ENCODE peak calls at places on chromosome 12, in four cellular contexts. Y is transverse colon, F is IMR-90, I is fibroblast of lung. Z is an unnamed sample.

GRCh38 chr12:24903305-24904088 is 45.4 kb downstream of the BCAT1 start:
- DNase-seq in Y (no peak), F (no peak), I (peak; percentile 59), Z (no peak)

GRCh38 chr12:23099104-23099503 is 474.1 kb downstream of the ETNK1 start:
- DNase-seq in Y (no peak), F (no peak), I (no peak), Z (no peak)

GRCh38 chr12:19894049-19894448 is 454.8 kb downstream of the AEBP2 start:
- DNase-seq in Y (no peak), F (peak; percentile 31), I (peak; percentile 21), Z (no peak)

GRCh38 chr12:92431146-92431545 is 271.6 kb upstream of the PLEKHG7 start:
- DNase-seq in Y (peak; percentile 32), F (no peak), I (no peak), Z (no peak)

GRCh38 chr12:4307593-4308333 is 13.2 kb upstream of the TIGAR start:
- DNase-seq in Y (peak; percentile 80), F (peak; percentile 79), I (peak; percentile 82), Z (peak; percentile 57)

GRCh38 chr12:4849946-4850345 is 59.8 kb upstream of the KCNA1 start:
- DNase-seq in Y (no peak), F (no peak), I (no peak), Z (no peak)

GRCh38 chr12:80187660-80188090 is 88.3 kb downstream of the OTOGL start:
- DNase-seq in Y (no peak), F (peak; percentile 41), I (peak; percentile 61), Z (peak; percentile 56)

GRCh38 chr12:57657744-57658143 is 24.7 kb upstream of the B4GALNT1 start:
- DNase-seq in Y (no peak), F (peak; percentile 5), I (peak; percentile 27), Z (no peak)

GRCh38 chr12:68557011-68557715 is 53.5 kb upstream of the RAP1B start:
- DNase-seq in Y (no peak), F (peak; percentile 93), I (peak; percentile 73), Z (no peak)

GRCh38 chr12:113852273-113852672 is 113.9 kb downstream of the RBM19 start:
- DNase-seq in Y (no peak), F (no peak), I (no peak), Z (no peak)

GRCh38 chr12:52243774-52244614 is 11.0 kb downstream of the KRT7 start:
- DNase-seq in Y (peak; percentile 58), F (peak; percentile 93), I (peak; percentile 90), Z (peak; percentile 92)

GRCh38 chr12:42162198-42162597 is 17.5 kb upstream of the GXYLT1 start:
- DNase-seq in Y (no peak), F (peak; percentile 67), I (no peak), Z (no peak)

GRCh38 chr12:8886515-8887284 is 27.6 kb upstream of the PHC1 start:
- DNase-seq in Y (no peak), F (no peak), I (no peak), Z (no peak)

GRCh38 chr12:8894986-8895385 is 19.3 kb upstream of the PHC1 start:
- DNase-seq in Y (no peak), F (no peak), I (no peak), Z (no peak)

GRCh38 chr12:8894378-8894777 is 19.9 kb upstream of the PHC1 start:
- DNase-seq in Y (no peak), F (no peak), I (peak; percentile 8), Z (no peak)

GRCh38 chr12:8887285-8887715 is 27.0 kb upstream of the PHC1 start:
- DNase-seq in Y (no peak), F (peak; percentile 25), I (no peak), Z (no peak)

GRCh38 chr12:8890313-8891084 is 23.8 kb upstream of the PHC1 start:
- DNase-seq in Y (peak; percentile 49), F (peak; percentile 22), I (peak; percentile 50), Z (no peak)
- H3K4me3 ChIP-seq in Y (peak overlapping the region; percentile 27), F (peak overlapping the region; percentile 63), I (peak overlapping the region; percentile 48), Z (peak overlapping the region; percentile 35)

GRCh38 chr12:40614923-40615322 is 77.3 kb upstream of the CNTN1 start:
- DNase-seq in Y (no peak), F (no peak), I (no peak), Z (no peak)
- TF ChIP-seq CTCF in Y (no peak), F (no peak), I (no peak), Z (no peak)

GRCh38 chr12:59393506-59393905 is 202.3 kb upstream of the SLC16A7 start:
- DNase-seq in Y (no peak), F (no peak), I (no peak), Z (no peak)
- H3K4me3 ChIP-seq in Y (no peak overlapping the region), F (no peak overlapping the region), I (no peak overlapping the region), Z (no peak overlapping the region)

DNA sequence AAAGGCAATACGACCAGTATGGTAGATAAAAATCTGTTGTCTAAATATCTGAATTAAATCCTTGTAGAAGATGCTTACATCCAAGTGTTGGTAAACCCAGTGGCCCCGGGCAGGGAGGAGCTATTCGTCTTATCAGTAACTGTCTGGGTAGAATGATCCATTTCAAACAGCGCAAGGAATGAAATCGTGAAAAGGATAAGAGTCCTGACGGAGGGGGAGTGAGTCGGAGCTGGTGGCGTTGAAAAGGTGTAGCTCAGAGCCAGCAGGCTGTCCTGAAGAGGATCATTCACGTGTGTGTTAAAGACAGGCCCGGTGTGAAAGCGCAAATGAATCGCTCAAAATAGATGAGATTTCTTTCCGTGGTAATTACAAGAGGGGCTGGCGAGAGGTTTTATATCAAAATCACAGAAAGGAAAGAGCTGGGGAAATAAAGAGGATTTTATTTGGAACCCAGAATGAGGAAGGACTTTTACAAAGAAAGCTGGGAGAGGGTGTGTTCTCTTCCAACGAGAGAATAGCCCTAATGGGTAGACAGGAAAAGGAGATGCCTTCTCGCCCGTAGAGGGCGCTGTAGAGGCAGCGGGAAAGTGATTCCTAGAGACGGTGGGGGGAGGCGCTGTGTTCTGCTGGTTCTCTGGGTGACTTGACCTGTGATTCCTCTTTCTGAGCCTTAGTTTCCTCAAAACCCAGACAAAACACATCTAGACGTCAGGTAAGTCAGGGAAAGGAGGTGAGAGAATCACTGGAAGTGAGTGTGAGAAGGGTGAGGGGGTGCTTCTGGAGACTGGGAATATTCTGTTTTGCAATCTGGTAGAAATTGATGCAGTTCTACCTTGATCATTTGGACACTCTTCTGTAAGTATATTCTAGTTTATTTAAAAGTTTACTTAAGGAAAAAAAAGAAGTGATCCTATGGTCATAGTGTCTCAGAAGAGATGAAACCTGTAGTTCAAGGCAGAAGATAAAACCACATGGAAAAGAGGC is 39.3 kb downstream of the SRRM4 start:
- DNase-seq in Y (peak; percentile 18), F (no peak), I (no peak), Z (no peak)
- TF ChIP-seq CTCF in Y (peak; percentile 32), F (no peak), I (no peak), Z (peak; percentile 37)

DNA sequence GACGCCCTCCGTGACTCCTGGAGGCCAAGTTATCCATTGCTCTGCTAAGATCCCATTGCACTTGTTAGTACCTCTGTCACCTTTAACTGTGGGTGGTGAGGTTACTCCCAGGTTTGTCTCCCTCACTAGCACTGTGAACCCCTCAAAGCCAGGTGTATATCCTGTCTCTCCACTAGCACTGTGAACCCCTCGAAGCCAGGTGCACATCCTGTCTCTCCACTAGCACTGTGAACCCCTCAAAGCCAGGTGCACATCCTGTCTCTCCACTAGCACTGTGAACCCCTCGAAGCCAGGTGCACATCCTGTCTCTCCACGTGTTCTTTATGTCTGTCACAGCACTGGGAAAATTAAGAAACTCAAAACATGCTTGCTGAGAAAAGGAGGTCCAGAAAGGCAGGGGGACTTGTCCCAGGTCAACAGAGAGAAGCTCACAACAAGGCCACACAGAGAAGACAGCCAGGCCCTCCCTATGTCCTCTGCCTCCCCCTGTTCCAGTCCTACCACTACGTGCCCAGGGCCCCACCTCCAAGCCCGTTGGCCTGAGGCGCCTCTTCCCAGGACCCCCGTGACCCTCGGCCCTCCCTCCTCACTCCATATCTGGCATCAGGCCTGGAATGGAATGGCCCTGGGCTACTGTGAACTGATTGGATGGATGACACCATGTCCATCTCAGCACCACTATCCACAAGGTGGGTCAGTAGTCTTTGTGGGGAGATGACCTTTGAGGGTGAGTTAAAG is 26.4 kb upstream of the FKBP4 start:
- DNase-seq in Y (no peak), F (no peak), I (no peak), Z (no peak)
- H3K4me3 ChIP-seq in Y (no peak overlapping the region), F (no peak overlapping the region), I (no peak overlapping the region), Z (no peak overlapping the region)

GRCh38 chr12:11621797-11622423 is 27.6 kb upstream of the ETV6 start:
- DNase-seq in Y (peak; percentile 22), F (no peak), I (no peak), Z (no peak)
- TF ChIP-seq CTCF in Y (no peak), F (peak; percentile 8), I (no peak), Z (peak; percentile 11)

Z was measured in HFF-Myc.